ENCODE peak calls at places on chromosomes 6 and 20, in ten cellular contexts. U, C, L, T, X, F, R, E, K and Q are unnamed samples.

GRCh38 chr20:2707353-2708072 is 14.9 kb downstream of the EBF4 start:
- DNase-seq in U (no peak), C (peak; percentile 21), L (no peak), T (no peak), X (no peak), F (no peak), R (no peak), E (no peak), K (no peak), Q (no peak)

GRCh38 chr6:50952092-50952932 is 133.6 kb downstream of the TFAP2B start:
- DNase-seq in U (no peak), C (no peak), L (peak; percentile 53), T (no peak), X (no peak), F (no peak), R (no peak), E (no peak), K (peak; percentile 8), Q (no peak)

GRCh38 chr20:41370176-41370575 is 3.6 kb upstream of the EMILIN3 start:
- DNase-seq in U (no peak), C (no peak), L (no peak), T (no peak), X (no peak), F (no peak), R (no peak), E (no peak), K (no peak), Q (no peak)

GRCh38 chr6:148398244-148398643 is 55.6 kb downstream of the SASH1 start:
- DNase-seq in U (no peak), C (no peak), L (no peak), T (no peak), X (no peak), F (no peak), R (no peak), E (no peak), K (no peak), Q (no peak)

GRCh38 chr6:132401120-132401940 is at the start of gene MOXD1:
- DNase-seq in U (no peak), C (no peak), L (peak; percentile 70), T (no peak), X (no peak), F (no peak), R (peak; percentile 23), E (peak; percentile 90), K (peak; percentile 41), Q (peak; percentile 33)

GRCh38 chr20:6768228-6769185 is 1.0 kb downstream of the BMP2 start:
- DNase-seq in U (no peak), C (peak; percentile 32), L (peak; percentile 48), T (no peak), X (no peak), F (no peak), R (no peak), E (peak; percentile 62), K (peak; percentile 40), Q (peak; percentile 61)

GRCh38 chr20:16828666-16829305 is 80.6 kb downstream of the OTOR start:
- DNase-seq in U (no peak), C (no peak), L (no peak), T (no peak), X (no peak), F (no peak), R (no peak), E (no peak), K (no peak), Q (no peak)

GRCh38 chr6:34381086-34381485 is 11.4 kb downstream of the NUDT3 start:
- DNase-seq in U (no peak), C (no peak), L (no peak), T (no peak), X (no peak), F (no peak), R (peak; percentile 45), E (peak; percentile 63), K (peak; percentile 45), Q (no peak)

GRCh38 chr6:16486661-16487060 is 248.3 kb downstream of the GMPR start:
- DNase-seq in U (no peak), C (no peak), L (no peak), T (peak; percentile 48), X (peak; percentile 72), F (no peak), R (no peak), E (no peak), K (no peak), Q (no peak)

GRCh38 chr6:89596484-89596883 is 42.1 kb downstream of the LYRM2 start:
- DNase-seq in U (no peak), C (no peak), L (no peak), T (no peak), X (no peak), F (no peak), R (no peak), E (no peak), K (no peak), Q (no peak)

GRCh38 chr6:137518584-137518983 is 24.4 kb upstream of the OLIG3 start:
- DNase-seq in U (no peak), C (no peak), L (peak; percentile 92), T (no peak), X (no peak), F (no peak), R (no peak), E (no peak), K (no peak), Q (no peak)

GRCh38 chr20:20520776-20521175 is 152.9 kb downstream of the INSM1 start:
- DNase-seq in U (no peak), C (no peak), L (peak; percentile 88), T (no peak), X (no peak), F (no peak), R (no peak), E (peak; percentile 83), K (peak; percentile 16), Q (peak; percentile 25)

GRCh38 chr20:63850689-63851547 is 10.4 kb upstream of the ABHD16B start:
- DNase-seq in U (peak; percentile 66), C (no peak), L (no peak), T (no peak), X (no peak), F (no peak), R (no peak), E (no peak), K (no peak), Q (no peak)

GRCh38 chr20:63591147-63591533 is 17.1 kb upstream of the HELZ2 start:
- DNase-seq in U (no peak), C (no peak), L (no peak), T (no peak), X (no peak), F (no peak), R (no peak), E (no peak), K (no peak), Q (no peak)

GRCh38 chr20:63141531-63141930 is 74.4 kb downstream of the YTHDF1 start:
- DNase-seq in U (no peak), C (no peak), L (no peak), T (no peak), X (no peak), F (no peak), R (no peak), E (no peak), K (no peak), Q (no peak)

GRCh38 chr6:87366428-87366827 is 21.8 kb downstream of the C6orf163 start:
- DNase-seq in U (no peak), C (no peak), L (peak; percentile 19), T (no peak), X (no peak), F (no peak), R (no peak), E (peak; percentile 14), K (no peak), Q (no peak)

GRCh38 chr6:15626160-15626559 is 36.7 kb downstream of the DTNBP1 start:
- DNase-seq in U (no peak), C (no peak), L (no peak), T (no peak), X (no peak), F (no peak), R (no peak), E (no peak), K (no peak), Q (no peak)